ENCODE peak calls at places on chromosome 13, in seven cellular contexts. B, H, D, L, U, R and O are unnamed samples. For H3K4me1, the result is how much of the 10 kb centered on the place peaks cover.

GRCh38 chr13:106318941-106319411 is 216.5 kb downstream of the EFNB2 start:
- DNase-seq in B (peak), H (no peak), D (no peak), L (no peak), U (peak), R (no peak), O (peak)

GRCh38 chr13:51058461-51059167 is 52.5 kb downstream of the C13orf42 start:
- DNase-seq in B (no peak), H (no peak), D (peak), L (no peak), U (no peak), R (no peak), O (peak)

GRCh38 chr13:87814444-87814843 is 143.3 kb downstream of the SLITRK5 start:
- DNase-seq in B (no peak), H (no peak), D (no peak), L (no peak), U (no peak), R (no peak), O (no peak)

GRCh38 chr13:106391271-106391670 is 144.2 kb downstream of the EFNB2 start:
- DNase-seq in B (no peak), H (no peak), D (no peak), L (no peak), U (no peak), R (no peak), O (no peak)

GRCh38 chr13:51733656-51734334 is 70.2 kb downstream of the DHRS12 start:
- DNase-seq in B (no peak), H (no peak), D (peak), L (no peak), U (no peak), R (peak), O (peak)

GRCh38 chr13:79187917-79188699 is 217.9 kb downstream of the RBM26 start:
- DNase-seq in B (no peak), H (no peak), D (no peak), L (no peak), U (no peak), R (no peak), O (no peak)

GRCh38 chr13:82356667-82357066 is 1525.6 kb downstream of the SLITRK1 start:
- DNase-seq in B (no peak), H (no peak), D (peak), L (no peak), U (no peak), R (no peak), O (peak)

GRCh38 chr13:33590936-33591335 is 227.0 kb upstream of the RFC3 start:
- DNase-seq in B (no peak), H (no peak), D (no peak), L (no peak), U (no peak), R (no peak), O (no peak)

GRCh38 chr13:49097374-49097773 is 121.7 kb downstream of the FNDC3A start:
- DNase-seq in B (no peak), H (no peak), D (peak), L (peak), U (no peak), R (no peak), O (peak)

GRCh38 chr13:52085416-52085815 is 43.5 kb downstream of the NEK5 start:
- DNase-seq in B (no peak), H (no peak), D (no peak), L (no peak), U (no peak), R (no peak), O (no peak)

GRCh38 chr13:42847891-42848663 is 66.7 kb downstream of the FAM216B start:
- DNase-seq in B (no peak), H (no peak), D (peak), L (no peak), U (no peak), R (no peak), O (no peak)

GRCh38 chr13:26442541-26442940 is 114.9 kb upstream of the WASF3 start:
- DNase-seq in B (no peak), H (no peak), D (no peak), L (no peak), U (no peak), R (no peak), O (no peak)

GRCh38 chr13:69524459-69525155 is 583.0 kb upstream of the ATXN8OS start:
- DNase-seq in B (no peak), H (no peak), D (peak), L (no peak), U (no peak), R (no peak), O (no peak)

GRCh38 chr13:112825875-112826274 is 136.0 kb downstream of the ATP11A start:
- DNase-seq in B (no peak), H (no peak), D (no peak), L (no peak), U (no peak), R (no peak), O (no peak)

GRCh38 chr13:30647420-30647819 is 29.7 kb downstream of the USPL1 start:
- DNase-seq in B (no peak), H (no peak), D (no peak), L (no peak), U (no peak), R (no peak), O (no peak)

GRCh38 chr13:27038323-27038722 is 133.3 kb downstream of the USP12 start:
- DNase-seq in B (peak), H (no peak), D (no peak), L (no peak), U (no peak), R (no peak), O (peak)

GRCh38 chr13:51287758-51288157 is 51.7 kb upstream of the SERPINE3 start:
- DNase-seq in B (no peak), H (no peak), D (no peak), L (no peak), U (no peak), R (no peak), O (no peak)

GRCh38 chr13:49641810-49642291 is 13.5 kb downstream of the ARL11 start:
- DNase-seq in B (no peak), H (peak), D (no peak), L (no peak), U (peak), R (peak), O (peak)

GRCh38 chr13:36345438-36346221 is 564 bp downstream of the SPART start:
- DNase-seq in B (peak), H (no peak), D (peak), L (peak), U (peak), R (peak), O (peak)

GRCh38 chr13:92313382-92313781 is 913.2 kb upstream of the GPC6 start:
- DNase-seq in B (no peak), H (no peak), D (no peak), L (no peak), U (no peak), R (no peak), O (peak)

GRCh38 chr13:51721485-51721884 is 82.5 kb downstream of the DHRS12 start:
- DNase-seq in B (no peak), H (no peak), D (no peak), L (peak), U (no peak), R (no peak), O (no peak)

GRCh38 chr13:32330438-32330837 is 15.1 kb downstream of the BRCA2 start:
- DNase-seq in B (no peak), H (no peak), D (no peak), L (no peak), U (no peak), R (no peak), O (no peak)

GRCh38 chr13:64029343-64030093 is 2613.9 kb upstream of the PCDH20 start:
- DNase-seq in B (no peak), H (no peak), D (no peak), L (no peak), U (peak), R (no peak), O (no peak)

GRCh38 chr13:43170497-43170896 is 147.1 kb downstream of the DNAJC15 start:
- DNase-seq in B (no peak), H (no peak), D (no peak), L (no peak), U (no peak), R (no peak), O (no peak)

GRCh38 chr13:77019756-77020155 is 7.2 kb downstream of the FBXL3 start:
- DNase-seq in B (no peak), H (no peak), D (no peak), L (no peak), U (no peak), R (no peak), O (no peak)

DNA sequence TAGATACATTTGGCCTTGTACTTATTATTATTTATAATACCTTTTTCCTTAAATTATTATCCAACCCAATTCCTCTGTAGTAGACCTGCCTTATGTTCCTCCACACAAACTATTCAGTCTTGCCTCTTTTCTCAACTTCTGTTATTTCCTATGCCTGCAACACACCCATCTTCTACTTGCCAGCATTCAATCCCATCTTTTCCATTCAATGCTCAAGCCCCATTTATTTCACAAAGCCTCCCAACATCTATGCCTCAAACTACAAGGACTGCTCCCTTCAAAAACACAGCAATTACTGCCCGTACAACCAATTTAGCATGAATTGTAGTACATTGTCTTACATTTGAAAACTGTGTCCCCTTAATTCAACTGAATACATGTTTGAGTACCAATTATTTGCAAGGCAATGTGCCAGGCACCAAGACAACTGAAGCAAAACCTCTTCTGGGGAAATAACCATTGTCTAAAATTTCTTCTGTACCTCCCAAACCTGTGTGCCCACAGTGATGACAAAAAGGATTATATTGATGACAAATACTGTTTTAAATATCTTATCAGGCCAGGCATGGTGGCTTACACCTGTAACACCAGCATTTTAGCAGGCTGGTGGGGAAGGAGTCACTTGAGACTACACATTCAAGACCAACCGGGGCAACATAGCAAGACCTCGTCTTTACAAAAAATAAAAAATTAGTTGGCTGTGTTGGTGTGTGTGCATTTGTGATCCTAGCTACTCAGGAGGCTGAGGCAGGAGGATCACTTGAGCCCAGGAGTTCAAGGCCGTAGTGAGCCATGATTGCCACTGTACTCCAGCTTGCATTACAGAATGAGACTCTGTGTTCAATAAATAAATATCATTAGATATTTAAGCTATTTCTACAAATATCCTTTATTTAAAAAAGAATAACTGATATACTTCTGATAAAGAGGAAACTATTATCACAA is 35.1 kb downstream of the ELF1 start:
- DNase-seq in B (no peak), H (no peak), D (no peak), L (no peak), U (no peak), R (no peak), O (no peak)
- H3K4me3 ChIP-seq in B (no peak), H (no peak), D (no peak), L (peak), U (no peak), R (peak), O (no peak)

GRCh38 chr13:38473305-38473704 is 123.7 kb downstream of the UFM1 start:
- DNase-seq in B (no peak), H (no peak), D (no peak), L (no peak), U (no peak), R (no peak), O (no peak)
- H3K4me1 ChIP-seq in B (under half), H (under half), D (under half), L (under half), U (under half), R (under half), O (under half)

GRCh38 chr13:110361365-110361911 is 54.4 kb downstream of the COL4A2 start:
- DNase-seq in B (no peak), H (no peak), D (no peak), L (no peak), U (no peak), R (peak), O (peak)

GRCh38 chr13:110363009-110363408 is 55.9 kb downstream of the COL4A2 start:
- DNase-seq in B (no peak), H (no peak), D (peak), L (no peak), U (no peak), R (no peak), O (no peak)

GRCh38 chr13:110358381-110358780 is 51.3 kb downstream of the COL4A2 start:
- DNase-seq in B (no peak), H (no peak), D (no peak), L (no peak), U (no peak), R (no peak), O (no peak)

GRCh38 chr13:110359840-110360301 is 52.8 kb downstream of the COL4A2 start:
- DNase-seq in B (no peak), H (no peak), D (peak), L (no peak), U (no peak), R (no peak), O (peak)

GRCh38 chr13:110360598-110360997 is 53.5 kb downstream of the COL4A2 start:
- DNase-seq in B (no peak), H (no peak), D (peak), L (no peak), U (no peak), R (no peak), O (no peak)
- H3K4me3 ChIP-seq in B (no peak), H (no peak), D (no peak), L (no peak), U (no peak), R (no peak), O (no peak)

DNA sequence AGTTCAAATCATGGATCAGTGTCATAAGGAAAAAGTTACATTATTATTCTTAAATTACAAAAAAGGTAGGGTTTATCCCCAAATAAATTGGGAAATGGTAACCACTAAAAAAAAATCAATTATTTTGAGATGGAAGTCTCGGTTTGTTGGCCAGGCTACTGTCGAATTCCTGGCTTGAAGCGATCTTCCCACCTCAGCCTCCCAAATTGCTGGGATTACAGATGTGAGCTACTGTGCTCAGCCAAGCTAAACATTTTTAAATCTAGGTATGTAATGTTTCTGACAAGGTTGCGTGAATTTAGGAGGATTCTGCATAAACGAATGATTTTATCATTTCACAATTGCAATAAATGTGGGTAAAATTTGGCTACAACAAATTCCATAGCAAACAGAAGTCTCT is 2.0 kb downstream of the NAA16 start:
- DNase-seq in B (no peak), H (no peak), D (no peak), L (no peak), U (no peak), R (no peak), O (no peak)
- H3K4me1 ChIP-seq in B (under half), H (under half), D (under half), L (under half), U (under half), R (under half), O (under half)

DNA sequence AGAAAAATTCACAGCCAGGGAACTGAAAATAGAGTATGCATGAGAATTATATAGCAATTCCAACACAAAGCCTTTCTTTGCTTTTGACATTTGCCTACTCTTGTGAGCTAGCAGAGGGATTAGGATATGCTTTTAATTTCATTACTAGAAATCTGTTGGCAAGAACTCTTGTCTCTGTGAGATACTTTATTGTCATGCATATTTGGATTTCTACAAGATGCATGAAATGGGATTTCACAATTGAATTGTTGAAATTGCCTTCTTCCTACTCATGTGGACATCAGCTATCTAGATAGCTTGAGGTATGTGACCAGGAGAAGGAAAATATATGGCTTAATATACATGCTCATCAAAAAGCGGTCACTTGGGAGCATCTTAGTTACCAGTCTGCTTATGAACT is 166.0 kb downstream of the SLC7A1 start:
- DNase-seq in B (no peak), H (no peak), D (peak), L (no peak), U (no peak), R (no peak), O (peak)
- H3K4me3 ChIP-seq in B (no peak), H (no peak), D (no peak), L (no peak), U (no peak), R (no peak), O (peak)

GRCh38 chr13:44762946-44763345 is 186.8 kb upstream of the TSC22D1 start:
- DNase-seq in B (no peak), H (no peak), D (no peak), L (no peak), U (no peak), R (no peak), O (no peak)
- H3K4me1 ChIP-seq in B (under half), H (under half), D (under half), L (under half), U (under half), R (under half), O (under half)

GRCh38 chr13:46173656-46174055 is 8.3 kb downstream of the LCP1 start:
- DNase-seq in B (no peak), H (no peak), D (no peak), L (no peak), U (no peak), R (no peak), O (no peak)
- H3K4me3 ChIP-seq in B (no peak), H (no peak), D (no peak), L (no peak), U (no peak), R (no peak), O (no peak)

GRCh38 chr13:98564204-98564603 is 12.7 kb downstream of the STK24 start:
- DNase-seq in B (no peak), H (no peak), D (no peak), L (no peak), U (no peak), R (no peak), O (no peak)
- H3K4me1 ChIP-seq in B (under half), H (half or more), D (under half), L (under half), U (under half), R (half or more), O (under half)

GRCh38 chr13:74073231-74073630 is 61.0 kb downstream of the KLF12 start:
- DNase-seq in B (no peak), H (no peak), D (no peak), L (no peak), U (no peak), R (no peak), O (no peak)

GRCh38 chr13:74074723-74075122 is 59.5 kb downstream of the KLF12 start:
- DNase-seq in B (no peak), H (no peak), D (peak), L (no peak), U (no peak), R (no peak), O (peak)

GRCh38 chr13:74077375-74077774 is 56.8 kb downstream of the KLF12 start:
- DNase-seq in B (no peak), H (no peak), D (no peak), L (no peak), U (no peak), R (no peak), O (no peak)

GRCh38 chr13:74080762-74081161 is 53.4 kb downstream of the KLF12 start:
- DNase-seq in B (no peak), H (no peak), D (no peak), L (no peak), U (no peak), R (no peak), O (no peak)

GRCh38 chr13:74077847-74078246 is 56.4 kb downstream of the KLF12 start:
- DNase-seq in B (no peak), H (no peak), D (no peak), L (no peak), U (no peak), R (no peak), O (peak)
- H3K4me3 ChIP-seq in B (no peak), H (no peak), D (no peak), L (no peak), U (no peak), R (no peak), O (no peak)

GRCh38 chr13:113848020-113848419 is 15.9 kb downstream of the GAS6 start:
- DNase-seq in B (no peak), H (no peak), D (no peak), L (no peak), U (no peak), R (no peak), O (no peak)
- H3K4me1 ChIP-seq in B (under half), H (half or more), D (under half), L (under half), U (under half), R (under half), O (under half)